ENCODE peak calls at places on chromosomes 6 and 20, in eight cellular contexts. O is colonic mucosa, Y is GM20000, H is fibroblast of lung, T is brain microvascular endothelial cell, G is heart right ventricle, Q is RWPE1, U is transverse colon. K is an unnamed sample.

GRCh38 chr6:106163966-106164877 is 78.1 kb downstream of the PRDM1 start:
- DNase-seq in O (no peak), Y (peak), H (peak), T (peak), G (no peak), Q (no peak), U (peak), K (no peak)

GRCh38 chr6:140833396-140833795 is 1299.3 kb upstream of the GJE1 start:
- DNase-seq in O (no peak), Y (no peak), H (no peak), T (no peak), G (no peak), Q (no peak), U (no peak), K (no peak)

GRCh38 chr6:140486468-140487361 is 1112.3 kb upstream of the CITED2 start:
- DNase-seq in O (no peak), Y (no peak), H (no peak), T (peak), G (no peak), Q (no peak), U (no peak), K (no peak)

GRCh38 chr6:110039996-110040383 is 61.9 kb downstream of the GPR6 start:
- DNase-seq in O (peak), Y (peak), H (peak), T (peak), G (no peak), Q (peak), U (peak), K (peak)

GRCh38 chr6:45835725-45836437 is 179.8 kb downstream of the CLIC5 start:
- DNase-seq in O (no peak), Y (no peak), H (no peak), T (no peak), G (no peak), Q (peak), U (no peak), K (no peak)

GRCh38 chr6:89268776-89269175 is 46.3 kb downstream of the GABRR2 start:
- DNase-seq in O (no peak), Y (no peak), H (no peak), T (peak), G (no peak), Q (no peak), U (no peak), K (no peak)

GRCh38 chr6:139019722-139020121 is 8.8 kb upstream of the ABRACL start:
- DNase-seq in O (no peak), Y (no peak), H (no peak), T (no peak), G (no peak), Q (no peak), U (no peak), K (no peak)

GRCh38 chr6:155599571-155599970 is 143.9 kb upstream of the NOX3 start:
- DNase-seq in O (no peak), Y (no peak), H (no peak), T (no peak), G (no peak), Q (no peak), U (no peak), K (no peak)

GRCh38 chr6:97048771-97049170 is 124.2 kb downstream of the KLHL32 start:
- DNase-seq in O (no peak), Y (no peak), H (no peak), T (no peak), G (no peak), Q (no peak), U (no peak), K (no peak)

GRCh38 chr6:97055743-97056142 is 131.2 kb downstream of the KLHL32 start:
- DNase-seq in O (no peak), Y (no peak), H (no peak), T (no peak), G (no peak), Q (no peak), U (no peak), K (no peak)

GRCh38 chr6:97049254-97050004 is 124.9 kb downstream of the KLHL32 start:
- DNase-seq in O (no peak), Y (peak), H (no peak), T (no peak), G (no peak), Q (no peak), U (no peak), K (no peak)

GRCh38 chr6:97052152-97052787 is 127.7 kb downstream of the KLHL32 start:
- DNase-seq in O (no peak), Y (no peak), H (no peak), T (no peak), G (no peak), Q (no peak), U (no peak), K (no peak)

DNA sequence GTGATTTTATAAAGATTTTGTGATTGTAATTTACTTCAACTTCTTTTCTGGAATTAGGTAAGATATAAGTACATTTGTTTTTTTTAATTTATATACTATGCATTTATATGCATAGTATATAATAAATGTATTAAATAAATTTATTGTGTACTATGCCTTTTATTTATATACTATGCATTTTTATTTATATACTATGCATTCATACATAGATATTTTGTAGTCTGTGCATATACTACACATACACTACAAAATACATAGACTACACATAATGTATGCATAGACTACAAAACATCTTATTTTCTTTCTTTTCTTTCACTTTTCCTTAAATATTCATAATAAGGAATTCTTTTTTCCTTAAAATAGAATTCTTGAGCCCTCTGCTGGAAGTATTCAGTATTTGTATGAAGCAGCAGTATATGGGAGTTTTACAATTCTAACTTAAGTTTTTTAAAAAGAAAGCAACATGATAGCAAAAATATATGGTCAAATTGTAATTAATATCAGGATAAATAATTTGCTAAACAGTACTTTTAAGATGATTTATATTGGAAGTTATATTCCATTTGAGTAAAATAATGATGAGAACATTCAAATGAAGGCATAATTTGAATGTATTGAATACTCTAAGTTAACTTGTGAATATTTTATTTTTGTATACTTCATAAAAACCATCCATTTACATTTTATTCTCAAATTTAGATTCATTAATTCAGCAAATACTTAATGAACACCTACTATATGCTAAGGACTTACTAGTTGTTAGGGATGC is 129.3 kb downstream of the KLHL32 start:
- DNase-seq in O (no peak), Y (no peak), H (peak), T (no peak), G (no peak), Q (peak), U (no peak), K (no peak)
- TF ChIP-seq CTCF in O (peak), Y (peak), H (no peak), T (peak), G (peak), Q (peak), U (peak), K (no peak)

GRCh38 chr20:46828471-46828870 is 66.2 kb upstream of the EYA2 start:
- DNase-seq in O (no peak), Y (no peak), H (peak), T (peak), G (no peak), Q (no peak), U (no peak), K (no peak)

GRCh38 chr20:46832555-46832954 is 62.1 kb upstream of the EYA2 start:
- DNase-seq in O (no peak), Y (no peak), H (peak), T (no peak), G (no peak), Q (no peak), U (no peak), K (no peak)

GRCh38 chr20:46831633-46832011 is 63.0 kb upstream of the EYA2 start:
- DNase-seq in O (no peak), Y (no peak), H (no peak), T (no peak), G (no peak), Q (no peak), U (no peak), K (no peak)

GRCh38 chr20:46833360-46833759 is 61.3 kb upstream of the EYA2 start:
- DNase-seq in O (no peak), Y (no peak), H (no peak), T (no peak), G (no peak), Q (no peak), U (no peak), K (no peak)

DNA sequence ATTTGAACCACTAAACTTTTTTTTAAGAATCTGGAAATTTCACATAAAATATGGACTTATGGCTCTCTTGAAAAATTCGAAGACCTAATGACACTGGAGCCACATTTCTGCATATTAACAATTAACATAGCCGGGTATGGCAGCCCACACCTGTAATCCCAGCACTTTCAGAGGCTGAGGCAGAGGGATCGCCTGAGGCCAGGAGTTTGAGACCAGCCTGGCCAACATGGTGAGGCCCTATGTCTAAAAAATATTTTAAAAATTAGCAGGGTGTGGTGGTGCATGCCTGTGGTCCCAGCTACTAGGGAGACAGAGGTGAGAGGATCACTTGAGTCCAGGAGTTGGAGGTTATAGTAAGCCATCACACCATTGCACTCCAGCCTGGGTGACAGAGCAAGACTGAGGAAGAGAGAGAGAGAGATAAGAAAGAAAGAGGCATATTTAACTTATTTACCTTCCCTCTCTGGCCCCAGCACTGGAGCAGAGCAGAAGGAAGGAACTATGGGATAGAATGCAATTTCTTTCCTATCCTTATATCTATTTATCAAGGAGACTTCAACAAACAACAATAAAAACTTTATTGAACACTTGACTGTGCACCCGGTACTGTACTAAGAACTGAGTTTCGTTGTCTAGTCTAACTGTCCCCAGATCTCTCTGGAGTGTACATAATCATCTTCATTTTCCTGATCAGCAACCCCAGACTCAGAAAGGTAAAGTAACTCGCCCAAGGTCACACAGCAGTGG is 63.6 kb upstream of the EYA2 start:
- DNase-seq in O (no peak), Y (no peak), H (no peak), T (no peak), G (no peak), Q (no peak), U (no peak), K (no peak)
- TF ChIP-seq CTCF in O (no peak), Y (no peak), H (no peak), T (no peak), G (no peak), Q (no peak), U (no peak), K (no peak)

GRCh38 chr20:62405108-62405980 is 1.7 kb downstream of the CABLES2 start:
- DNase-seq in O (no peak), Y (no peak), H (peak), T (peak), G (peak), Q (peak), U (no peak), K (peak)
- TF ChIP-seq CTCF in O (no peak), Y (no peak), H (peak), T (peak), G (peak), Q (peak), U (peak), K (peak)

DNA sequence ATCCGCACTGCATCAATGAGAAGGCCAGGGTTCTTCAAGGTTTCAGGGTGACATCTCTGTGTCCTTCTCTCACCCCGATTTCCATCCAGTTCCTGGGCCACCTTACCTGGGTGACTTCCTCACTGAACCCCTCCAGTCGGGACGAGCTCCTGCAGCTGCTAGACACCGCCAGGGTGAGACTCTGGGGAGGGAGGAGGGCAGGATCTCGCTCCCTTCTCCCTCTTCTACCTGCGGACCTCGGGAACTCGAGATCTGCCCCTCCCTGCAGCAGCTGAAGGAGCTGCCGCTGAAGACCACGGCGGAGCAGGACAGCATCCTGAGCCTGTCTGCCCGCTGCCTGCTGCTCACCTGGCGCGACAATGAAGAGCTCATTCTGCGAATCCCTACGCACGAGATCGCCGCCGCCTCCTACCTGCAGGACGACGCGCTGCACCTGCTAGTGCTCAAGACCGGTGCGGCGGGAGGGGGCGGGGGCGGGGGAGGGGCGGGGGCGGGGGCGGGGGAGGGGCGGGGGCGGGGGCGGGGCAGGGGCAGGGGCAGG is 7.5 kb downstream of the CCM2L start:
- DNase-seq in O (peak), Y (peak), H (no peak), T (no peak), G (no peak), Q (peak), U (peak), K (peak)
- TF ChIP-seq CTCF in O (no peak), Y (no peak), H (no peak), T (no peak), G (no peak), Q (peak), U (peak), K (peak)

DNA sequence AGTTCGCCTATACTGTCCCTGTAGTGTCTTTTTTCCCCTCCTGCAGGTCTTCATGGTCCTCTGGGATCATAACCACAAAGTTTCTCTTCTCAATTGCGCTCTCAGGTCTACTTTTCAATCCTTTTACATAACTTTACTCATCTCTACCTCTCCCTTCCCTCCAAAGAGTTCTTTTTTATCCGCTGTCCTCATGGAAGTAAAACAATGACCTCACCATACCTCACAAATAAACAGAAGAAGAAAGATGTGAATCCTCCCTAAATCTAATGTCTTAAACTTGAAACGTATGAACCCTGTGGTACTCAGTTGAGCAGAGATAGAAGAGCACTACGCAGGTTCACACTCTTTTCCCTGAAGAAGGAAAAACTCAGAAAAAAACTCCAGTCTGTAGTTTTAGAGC is 12.1 kb upstream of the HLA-DQA1 start:
- DNase-seq in O (no peak), Y (no peak), H (no peak), T (no peak), G (no peak), Q (no peak), U (no peak), K (no peak)
- TF ChIP-seq CTCF in O (no peak), Y (no peak), H (no peak), T (no peak), G (no peak), Q (no peak), U (no peak), K (no peak)

GRCh38 chr6:50610562-50610961 is 102.8 kb upstream of the TFAP2D start:
- DNase-seq in O (no peak), Y (no peak), H (peak), T (no peak), G (no peak), Q (no peak), U (no peak), K (no peak)
- TF ChIP-seq CTCF in O (no peak), Y (no peak), H (no peak), T (no peak), G (no peak), Q (no peak), U (no peak), K (no peak)

DNA sequence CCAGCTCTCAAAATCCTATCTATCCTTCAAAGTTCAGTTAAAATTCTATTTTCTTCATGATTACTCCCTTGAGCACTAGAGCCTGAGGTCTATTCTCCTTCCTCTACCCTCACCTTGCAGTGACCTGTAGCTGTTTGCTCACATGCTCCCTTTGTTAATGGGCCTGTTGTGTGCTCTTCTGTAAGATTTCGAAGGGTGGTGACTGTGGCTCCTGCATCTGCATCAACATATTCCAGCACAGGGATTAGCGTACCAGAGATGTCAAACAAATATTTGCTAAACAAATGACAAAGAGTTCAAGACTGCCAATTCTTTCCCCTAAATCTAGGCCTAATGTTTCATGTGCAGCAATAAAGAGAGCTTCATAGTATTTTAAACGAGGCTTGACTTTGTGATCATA is 69.4 kb downstream of the ELOVL5 start:
- DNase-seq in O (no peak), Y (no peak), H (no peak), T (no peak), G (no peak), Q (no peak), U (no peak), K (no peak)
- TF ChIP-seq CTCF in O (no peak), Y (no peak), H (no peak), T (no peak), G (no peak), Q (no peak), U (no peak), K (no peak)

GRCh38 chr6:83536034-83536646 is 23.8 kb downstream of the PRSS35 start:
- DNase-seq in O (peak), Y (peak), H (peak), T (peak), G (no peak), Q (no peak), U (peak), K (peak)
- TF ChIP-seq CTCF in O (peak), Y (peak), H (peak), T (peak), G (peak), Q (peak), U (peak), K (peak)

DNA sequence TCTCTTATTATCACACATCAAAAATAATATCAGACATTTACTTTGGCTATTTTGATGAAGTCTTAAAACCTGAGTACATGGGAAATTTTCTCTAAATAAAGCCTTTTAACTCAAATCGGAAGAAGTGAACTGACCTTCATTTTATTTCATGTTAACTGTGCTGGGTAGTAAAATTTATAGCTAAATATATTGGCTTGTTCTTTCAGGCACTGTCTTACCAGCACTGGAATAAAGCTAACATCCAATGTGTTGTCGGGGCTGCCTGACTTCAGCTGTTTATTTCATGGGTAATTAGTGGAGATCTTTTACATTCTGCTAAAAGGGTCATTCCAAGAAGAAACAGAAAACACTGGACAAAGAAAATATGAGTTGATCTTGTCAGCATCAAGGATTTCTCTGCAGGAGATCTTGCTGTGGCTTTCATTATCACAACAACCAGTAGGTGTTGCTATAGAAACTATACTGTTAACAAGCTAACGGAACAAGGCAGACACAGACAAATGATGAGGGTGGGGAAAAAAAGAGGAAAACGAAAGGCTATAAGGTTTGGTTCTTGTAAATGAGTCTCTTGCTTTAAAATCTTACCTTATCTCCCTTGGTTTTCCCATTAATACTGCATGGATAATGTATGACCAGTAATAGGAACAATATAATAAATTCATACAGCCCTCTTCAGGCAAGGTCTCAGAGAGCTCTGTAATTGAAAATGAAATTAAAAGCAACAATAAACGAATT is 206.9 kb downstream of the SIM1 start:
- DNase-seq in O (no peak), Y (peak), H (peak), T (peak), G (no peak), Q (no peak), U (no peak), K (no peak)
- TF ChIP-seq CTCF in O (no peak), Y (no peak), H (no peak), T (peak), G (no peak), Q (no peak), U (no peak), K (no peak)